ENCODE peak calls at places on chromosome 10, in four cellular contexts. L, C, M and P are unnamed samples.

GRCh38 chr10:44714451-44714850 is 196.7 kb upstream of the TMEM72 start:
- DNase-seq in L (no peak), C (no peak), M (no peak), P (no peak)

GRCh38 chr10:129046074-129046681 is 420.9 kb upstream of the MGMT start:
- DNase-seq in L (no peak), C (no peak), M (no peak), P (no peak)

GRCh38 chr10:62614389-62615157 is 189.9 kb upstream of the ADO start:
- DNase-seq in L (no peak), C (peak; percentile 39), M (no peak), P (no peak)

GRCh38 chr10:58440484-58440883 is 55.3 kb downstream of the TFAM start:
- DNase-seq in L (no peak), C (no peak), M (no peak), P (no peak)

GRCh38 chr10:4051408-4052151 is 266.6 kb upstream of the KLF6 start:
- DNase-seq in L (no peak), C (no peak), M (no peak), P (no peak)

GRCh38 chr10:49109669-49110335 is 5.5 kb downstream of the VSTM4 start:
- DNase-seq in L (peak; percentile 34), C (peak; percentile 91), M (no peak), P (peak; percentile 26)

GRCh38 chr10:84296071-84296981 is 32.1 kb upstream of the CCSER2 start:
- DNase-seq in L (no peak), C (peak; percentile 79), M (no peak), P (no peak)

GRCh38 chr10:86260564-86260963 is 106.0 kb downstream of the GRID1 start:
- DNase-seq in L (no peak), C (no peak), M (no peak), P (no peak)

GRCh38 chr10:92849576-92850090 is 1.3 kb downstream of the EXOC6 start:
- DNase-seq in L (no peak), C (no peak), M (no peak), P (no peak)

GRCh38 chr10:97584060-97584797 is at the start of gene HOGA1:
- DNase-seq in L (no peak), C (no peak), M (no peak), P (peak; percentile 37)

GRCh38 chr10:102436312-102436711 is 3.9 kb upstream of the CUEDC2 start:
- DNase-seq in L (no peak), C (no peak), M (no peak), P (no peak)
- H3K4me3 ChIP-seq in L (no peak overlapping the region), C (no peak overlapping the region), M (peak overlapping the region; percentile 42), P (no peak overlapping the region)

GRCh38 chr10:78450239-78450638 is 416.6 kb downstream of the RPS24 start:
- DNase-seq in L (no peak), C (no peak), M (no peak), P (no peak)
- H3K4me3 ChIP-seq in L (no peak overlapping the region), C (no peak overlapping the region), M (no peak overlapping the region), P (no peak overlapping the region)

DNA sequence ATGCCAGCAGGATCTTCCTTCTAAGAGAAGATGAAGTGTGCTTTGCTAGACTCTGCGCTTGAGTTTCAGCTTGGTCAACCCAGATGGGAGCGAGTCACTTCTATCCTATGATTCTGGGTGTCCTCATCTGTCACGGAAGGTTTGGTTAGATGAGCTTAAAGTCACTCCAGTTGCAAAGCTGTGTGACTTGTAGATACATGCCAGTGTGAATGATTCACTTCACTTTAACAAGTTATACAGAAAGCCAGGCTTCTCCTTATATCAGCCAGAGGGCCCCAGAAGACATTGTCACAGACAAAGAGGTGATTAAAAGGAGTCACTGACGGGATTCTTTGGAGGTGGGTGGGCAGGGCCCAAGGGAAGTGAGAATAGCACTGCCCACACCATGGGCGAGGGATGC is 122.6 kb upstream of the PFKP start:
- DNase-seq in L (no peak), C (no peak), M (no peak), P (no peak)
- H3K4me3 ChIP-seq in L (no peak overlapping the region), C (no peak overlapping the region), M (no peak overlapping the region), P (no peak overlapping the region)

GRCh38 chr10:60139290-60139689 is 232.9 kb upstream of the CCDC6 start:
- DNase-seq in L (no peak), C (peak; percentile 6), M (no peak), P (no peak)
- H3K4me3 ChIP-seq in L (no peak overlapping the region), C (peak overlapping the region; percentile 73), M (no peak overlapping the region), P (no peak overlapping the region)

GRCh38 chr10:103762924-103763323 is 92.5 kb downstream of the SH3PXD2A start:
- DNase-seq in L (no peak), C (no peak), M (no peak), P (no peak)

GRCh38 chr10:103765168-103765567 is 90.2 kb downstream of the SH3PXD2A start:
- DNase-seq in L (no peak), C (no peak), M (no peak), P (no peak)

GRCh38 chr10:103763374-103764202 is 91.8 kb downstream of the SH3PXD2A start:
- DNase-seq in L (no peak), C (peak; percentile 25), M (peak; percentile 25), P (no peak)

GRCh38 chr10:103765981-103766380 is 89.4 kb downstream of the SH3PXD2A start:
- DNase-seq in L (peak; percentile 75), C (no peak), M (peak; percentile 82), P (no peak)

GRCh38 chr10:103764296-103765088 is 90.9 kb downstream of the SH3PXD2A start:
- DNase-seq in L (no peak), C (no peak), M (no peak), P (no peak)
- H3K4me3 ChIP-seq in L (no peak overlapping the region), C (no peak overlapping the region), M (no peak overlapping the region), P (no peak overlapping the region)

GRCh38 chr10:121672733-121673132 is 74.5 kb upstream of the FGFR2 start:
- DNase-seq in L (no peak), C (no peak), M (no peak), P (no peak)

GRCh38 chr10:121665809-121666208 is 67.6 kb upstream of the FGFR2 start:
- DNase-seq in L (no peak), C (no peak), M (no peak), P (no peak)

GRCh38 chr10:121668336-121669009 is 70.2 kb upstream of the FGFR2 start:
- DNase-seq in L (peak; percentile 60), C (no peak), M (no peak), P (no peak)

GRCh38 chr10:121667948-121668335 is 69.7 kb upstream of the FGFR2 start:
- DNase-seq in L (no peak), C (no peak), M (no peak), P (no peak)

DNA sequence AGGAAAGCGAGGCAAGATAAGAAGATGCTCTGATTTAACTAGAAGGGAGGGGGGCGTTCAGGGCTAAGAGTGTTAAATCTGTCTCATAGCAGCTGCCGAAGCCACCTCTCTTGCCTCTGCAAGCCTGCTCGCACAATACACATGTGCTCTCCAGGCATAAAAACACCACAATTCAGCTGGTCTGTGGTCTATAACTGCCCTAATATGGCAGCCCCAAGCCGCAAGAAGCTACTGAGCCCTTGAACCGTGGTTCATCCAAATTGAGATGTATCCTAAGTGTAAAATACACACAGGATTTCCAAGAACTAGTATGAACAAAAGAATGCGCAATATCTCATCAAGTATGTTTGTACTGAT is 70.7 kb upstream of the FGFR2 start:
- DNase-seq in L (no peak), C (no peak), M (no peak), P (no peak)
- H3K4me3 ChIP-seq in L (peak overlapping the region; percentile 7), C (no peak overlapping the region), M (no peak overlapping the region), P (no peak overlapping the region)